ENCODE peak calls at places on chromosomes 2 and 18, in four cellular contexts. B is GM12878, L is HepG2, V is H1. G is an unnamed sample. For H3K4me1, the result is how much of the 10 kb centered on the place peaks cover.

GRCh38 chr2:12363138-12363537 is 353.6 kb upstream of the TRIB2 start:
- DNase-seq in V (no peak), B (no peak), L (no peak), G (no peak)

GRCh38 chr2:84474176-84474575 is 15.1 kb upstream of the SUCLG1 start:
- DNase-seq in L (no peak), V (no peak), B (no peak), G (no peak)

GRCh38 chr2:201413143-201413542 is 38.1 kb downstream of the TRAK2 start:
- DNase-seq in B (no peak), L (no peak), V (no peak), G (no peak)

GRCh38 chr2:220076734-220077133 is 449.3 kb downstream of the SLC4A3 start:
- DNase-seq in B (no peak), L (no peak), V (no peak), G (no peak)

GRCh38 chr18:37383036-37383788 is 182.4 kb downstream of the CELF4 start:
- DNase-seq in V (no peak), B (no peak), L (no peak), G (no peak)

GRCh38 chr2:186130678-186131511 is 355.2 kb upstream of the ZC3H15 start:
- DNase-seq in B (no peak), L (no peak), V (no peak), G (no peak)

GRCh38 chr2:198135481-198135934 is 331.1 kb downstream of the PLCL1 start:
- DNase-seq in V (no peak), B (no peak), L (no peak), G (no peak)

GRCh38 chr2:222690564-222691200 is 19.2 kb downstream of the MOGAT1 start:
- DNase-seq in B (no peak), L (peak), V (peak), G (peak)

GRCh38 chr18:79396431-79397287 is 929 bp downstream of the NFATC1 start:
- DNase-seq in L (no peak), V (no peak), B (no peak), G (no peak)

GRCh38 chr18:73756256-73757091 is 391.2 kb downstream of the FBXO15 start:
- DNase-seq in L (no peak), B (no peak), V (no peak), G (no peak)

GRCh38 chr2:178865121-178865520 is 57.9 kb upstream of the TTN start:
- DNase-seq in L (no peak), V (no peak), B (no peak), G (no peak)

GRCh38 chr2:72984172-72984671 is 66.9 kb downstream of the EMX1 start:
- DNase-seq in V (no peak), L (no peak), B (no peak), G (no peak)

GRCh38 chr2:214069254-214069653 is 341.6 kb upstream of the VWC2L start:
- DNase-seq in V (no peak), L (peak), B (no peak), G (no peak)

GRCh38 chr18:44823782-44824181 is 143.1 kb downstream of the SETBP1 start:
- DNase-seq in B (no peak), V (no peak), L (no peak), G (no peak)

GRCh38 chr2:56229397-56230060 is 45.7 kb downstream of the CCDC85A start:
- DNase-seq in L (no peak), V (no peak), B (no peak), G (no peak)

GRCh38 chr2:3679616-3680393 is 21.8 kb downstream of the ALLC start:
- DNase-seq in L (no peak), V (no peak), B (no peak), G (no peak)

GRCh38 chr2:135607561-135607960 is 76.3 kb downstream of the R3HDM1 start:
- DNase-seq in V (no peak), L (peak), B (no peak), G (no peak)

GRCh38 chr18:32695534-32695933 is 77.3 kb downstream of the KLHL14 start:
- DNase-seq in B (no peak), L (no peak), V (no peak), G (no peak)

DNA sequence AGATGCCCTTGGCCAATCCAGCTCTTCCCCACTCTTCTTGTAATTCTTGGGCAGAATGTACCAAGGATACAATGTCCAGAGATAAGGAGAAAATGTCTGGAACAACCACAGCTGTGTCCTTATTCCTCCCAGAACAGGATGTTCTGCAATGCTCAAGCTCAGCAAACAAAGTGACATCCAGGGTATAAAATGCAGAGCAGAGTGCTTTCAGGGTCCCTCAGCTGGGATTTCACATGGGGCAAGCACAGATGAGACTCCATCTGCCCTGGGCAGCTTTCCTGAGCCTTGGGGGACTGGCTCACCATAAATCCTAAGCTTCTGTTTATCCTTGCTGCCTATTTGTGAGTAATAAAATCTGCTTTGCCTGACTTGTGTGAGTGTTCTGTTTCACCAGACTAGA is 127.4 kb downstream of the VAPA start:
- DNase-seq in V (no peak), B (no peak), L (no peak), G (no peak)
- H3K4me1 ChIP-seq in V (under half), B (under half), L (under half), G (under half)

GRCh38 chr2:216292886-216293291 is 79.4 kb downstream of the MARCHF4 start:
- DNase-seq in V (no peak), B (no peak), L (no peak), G (no peak)
- TF ChIP-seq SUZ12 in V (no peak), B (no peak), L (no peak), G (no peak)

GRCh38 chr18:12410121-12410520 is 2.4 kb downstream of the PRELID3A start:
- DNase-seq in V (no peak), L (no peak), B (no peak), G (no peak)
- H3K4me1 ChIP-seq in V (under half), L (half or more), B (under half), G (under half)

GRCh38 chr2:35787302-35788031 is 568.1 kb upstream of the CRIM1 start:
- DNase-seq in L (no peak), V (no peak), B (no peak), G (no peak)
- TF ChIP-seq SUZ12 in L (no peak), V (no peak), B (no peak), G (no peak)

GRCh38 chr18:22179174-22179573 is 9.8 kb downstream of the GATA6 start:
- DNase-seq in L (no peak), B (no peak), V (no peak), G (no peak)

GRCh38 chr18:22183647-22184161 is 14.3 kb downstream of the GATA6 start:
- DNase-seq in V (no peak), L (no peak), B (no peak), G (no peak)

GRCh38 chr18:22179631-22180030 is 10.2 kb downstream of the GATA6 start:
- DNase-seq in V (no peak), B (no peak), L (no peak), G (no peak)

GRCh38 chr18:22182884-22183610 is 13.7 kb downstream of the GATA6 start:
- DNase-seq in L (no peak), B (no peak), V (no peak), G (no peak)

DNA sequence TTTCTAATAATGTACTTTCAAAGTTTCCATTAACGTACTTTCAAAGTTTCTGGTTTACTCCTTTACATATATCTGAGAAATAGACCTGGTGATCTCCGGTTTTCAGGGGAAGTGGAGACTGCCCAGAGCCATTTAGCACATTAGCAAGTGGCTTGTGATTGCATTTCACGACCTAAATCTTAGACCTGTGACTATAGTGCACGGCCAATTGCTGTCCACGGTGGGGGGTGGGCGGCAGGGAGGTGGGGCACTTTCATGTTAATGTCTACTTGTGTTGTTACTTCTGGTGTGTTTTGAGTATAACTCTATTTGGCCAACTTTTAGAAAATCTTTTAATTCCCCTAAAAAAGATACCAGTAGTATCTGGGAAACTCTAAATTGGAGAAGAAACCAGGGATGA is 11.3 kb downstream of the GATA6 start:
- DNase-seq in B (no peak), L (no peak), V (no peak), G (no peak)
- H3K4me1 ChIP-seq in B (under half), L (under half), V (under half), G (under half)

GRCh38 chr2:76861708-76862107 is 660.5 kb downstream of the LRRTM4 start:
- DNase-seq in B (peak), L (no peak), V (no peak), G (no peak)
- TF ChIP-seq SUZ12 in B (no peak), L (no peak), V (no peak), G (no peak)

DNA sequence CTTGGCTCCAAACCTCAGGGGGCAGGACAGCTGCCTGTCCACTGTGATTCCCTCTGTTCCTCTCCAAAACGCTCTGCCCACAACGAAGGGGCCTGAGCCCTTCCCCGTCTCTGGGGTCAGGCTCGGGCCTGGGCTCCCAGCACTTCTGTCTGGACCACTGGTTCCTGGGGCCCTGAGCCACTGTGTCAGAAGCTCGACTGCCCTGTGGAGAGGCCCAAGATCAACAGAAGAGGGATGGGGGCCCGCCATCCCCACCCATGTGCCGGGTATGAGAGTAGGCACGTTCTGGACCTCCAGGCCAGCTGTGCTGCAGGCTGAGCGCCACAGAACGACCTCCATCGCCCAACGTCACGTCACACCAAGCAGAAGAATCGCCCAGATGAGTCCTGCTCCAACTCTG is 119.9 kb upstream of the HS6ST1 start:
- DNase-seq in V (no peak), B (no peak), L (no peak), G (no peak)
- H3K4me1 ChIP-seq in V (under half), B (under half), L (under half), G (under half)

GRCh38 chr18:60020107-60020925 is 120.5 kb downstream of the PMAIP1 start:
- DNase-seq in V (no peak), B (no peak), L (no peak), G (no peak)
- TF ChIP-seq SUZ12 in V (no peak), B (no peak), L (no peak), G (no peak)

G was measured in NT2/D1.